ENCODE peak calls at places on chromosomes 16 and 17, in ten cellular contexts. Y is H9, T is cardiac fibroblast, R is AG04449, B is GM12865, P is foreskin fibroblast, N is mesothelial cell of epicardium, E is HFF-Myc, Q is AG04450, G is uterus. D is an unnamed sample.

GRCh38 chr16:50858877-50859627 is 117.2 kb downstream of the CYLD start:
- DNase-seq in G (no peak), N (no peak), E (no peak), R (no peak), P (no peak), T (no peak), Y (no peak), B (no peak), Q (no peak), D (no peak)

GRCh38 chr17:37066322-37066905 is 117.7 kb downstream of the AATF start:
- DNase-seq in Y (no peak), N (no peak), G (no peak), T (no peak), P (no peak), R (no peak), Q (no peak), E (no peak), B (no peak), D (no peak)

GRCh38 chr16:1407749-1408148 is 6.8 kb downstream of the UNKL start:
- DNase-seq in R (no peak), T (peak; percentile 23), P (peak; percentile 23), Y (no peak), Q (no peak), G (no peak), E (peak; percentile 33), N (no peak), B (no peak), D (no peak)

GRCh38 chr17:11598274-11599221 is at the start of gene DNAH9:
- DNase-seq in R (no peak), E (peak; percentile 0), B (no peak), G (peak; percentile 99), Y (peak; percentile 99), P (peak; percentile 12), T (peak; percentile 55), Q (no peak), N (peak; percentile 93), D (peak; percentile 42)

GRCh38 chr16:28192811-28193529 is 18.8 kb downstream of the XPO6 start:
- DNase-seq in Y (no peak), Q (no peak), N (no peak), R (no peak), E (no peak), T (no peak), G (no peak), P (no peak), B (peak; percentile 85), D (peak; percentile 94)

GRCh38 chr16:87404764-87405625 is 12.9 kb downstream of the MAP1LC3B start:
- DNase-seq in G (no peak), B (no peak), Q (no peak), R (no peak), E (no peak), T (no peak), N (no peak), P (no peak), Y (no peak), D (no peak)

GRCh38 chr17:45144199-45145034 is 3.9 kb upstream of the HEXIM1 start:
- DNase-seq in B (no peak), T (no peak), Y (peak; percentile 69), G (peak; percentile 67), P (no peak), Q (no peak), E (no peak), N (no peak), R (no peak), D (peak; percentile 27)

GRCh38 chr16:69934044-69934443 is 17.1 kb upstream of the CLEC18A start:
- DNase-seq in N (no peak), P (no peak), Q (no peak), T (no peak), E (no peak), B (no peak), Y (no peak), G (no peak), R (no peak), D (no peak)

GRCh38 chr17:3965123-3965800 is 1.0 kb upstream of the ATP2A3 start:
- DNase-seq in N (no peak), Y (peak; percentile 92), P (no peak), T (peak; percentile 38), R (no peak), G (no peak), B (peak; percentile 87), E (no peak), Q (no peak), D (peak; percentile 86)

GRCh38 chr16:27179500-27180072 is 23.7 kb upstream of the KDM8 start:
- DNase-seq in N (peak; percentile 26), E (no peak), T (peak; percentile 76), Y (peak; percentile 89), R (no peak), B (peak; percentile 88), G (peak; percentile 78), Q (no peak), P (peak; percentile 12), D (peak; percentile 97)

GRCh38 chr17:27846042-27846655 is 45.8 kb upstream of the NOS2 start:
- DNase-seq in P (no peak), R (no peak), Y (no peak), B (no peak), Q (no peak), G (no peak), N (no peak), T (no peak), E (no peak), D (peak; percentile 48)

GRCh38 chr17:81094744-81095607 is 60.0 kb downstream of the BAIAP2 start:
- DNase-seq in G (peak; percentile 92), P (peak; percentile 99), R (peak; percentile 98), B (peak; percentile 76), N (peak; percentile 62), T (peak; percentile 97), E (peak; percentile 99), Y (peak; percentile 86), Q (peak; percentile 98), D (peak; percentile 97)

GRCh38 chr17:59607817-59608403 is 11.8 kb upstream of the CLTC start:
- DNase-seq in E (no peak), Y (peak; percentile 59), Q (no peak), G (no peak), R (no peak), T (no peak), N (no peak), P (no peak), B (peak; percentile 37), D (peak; percentile 71)

GRCh38 chr17:2844386-2844785 is 48.1 kb downstream of the RAP1GAP2 start:
- DNase-seq in G (no peak), R (no peak), N (no peak), B (no peak), P (no peak), Y (peak; percentile 61), E (no peak), T (no peak), Q (no peak), D (no peak)

GRCh38 chr17:64156670-64157069 is 26.7 kb upstream of the ERN1 start:
- DNase-seq in R (no peak), Y (no peak), G (no peak), N (no peak), E (no peak), P (no peak), Q (no peak), B (no peak), T (no peak), D (no peak)

GRCh38 chr17:19744492-19744891 is 3.6 kb downstream of the ALDH3A1 start:
- DNase-seq in B (peak; percentile 25), P (no peak), T (no peak), G (no peak), Q (no peak), R (no peak), Y (no peak), N (no peak), E (no peak), D (no peak)

GRCh38 chr17:64355536-64356303 is 34.9 kb downstream of the PECAM1 start:
- DNase-seq in P (peak; percentile 50), T (peak; percentile 64), R (no peak), Y (no peak), E (peak; percentile 59), B (no peak), N (no peak), Q (no peak), G (no peak), D (peak; percentile 54)

DNA sequence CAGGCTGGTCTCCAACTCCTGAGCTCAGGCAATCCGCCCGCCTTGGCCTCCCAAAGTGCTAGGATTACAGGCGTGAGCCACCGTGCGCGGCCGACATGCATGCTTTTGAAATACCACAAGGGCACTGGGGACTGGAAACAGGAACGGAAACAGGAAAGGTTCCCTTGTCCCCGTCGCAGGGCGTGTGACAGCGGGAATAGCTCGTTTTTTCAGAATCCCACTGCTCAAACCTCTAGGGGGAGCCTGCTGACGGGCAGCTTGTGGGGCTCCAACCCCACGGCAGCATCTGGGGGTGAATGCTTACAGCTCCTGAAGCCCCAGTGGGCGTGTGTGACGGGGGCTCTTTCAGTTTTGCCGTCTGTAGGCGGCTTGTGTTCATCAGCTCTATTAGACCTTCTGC is 18.8 kb upstream of the ASGR2 start:
- DNase-seq in B (peak; percentile 70), N (no peak), E (no peak), Q (no peak), G (no peak), R (no peak), P (no peak), T (peak; percentile 3), Y (peak; percentile 89), D (peak; percentile 76)
- TF ChIP-seq CTCF in B (peak; percentile 59), N (no peak), E (peak; percentile 45), Q (peak; percentile 51), G (no peak), R (peak; percentile 31), P (peak; percentile 50), T (peak; percentile 39), Y (peak; percentile 63), D (peak; percentile 65)

GRCh38 chr16:73057369-73058210 is 9.7 kb upstream of the ZFHX3 start:
- DNase-seq in N (no peak), T (peak; percentile 59), B (peak; percentile 54), R (no peak), G (no peak), Q (no peak), P (no peak), E (no peak), Y (no peak), D (no peak)
- TF ChIP-seq CTCF in N (no peak), T (no peak), B (peak; percentile 3), R (peak; percentile 26), G (peak; percentile 52), Q (peak; percentile 35), P (peak; percentile 15), E (peak; percentile 6), Y (peak; percentile 21), D (no peak)

GRCh38 chr16:74449470-74449869 is 28.2 kb upstream of the CLEC18B start:
- DNase-seq in G (peak; percentile 37), Q (no peak), Y (no peak), E (peak; percentile 52), R (peak; percentile 19), P (peak; percentile 72), N (no peak), B (no peak), T (no peak), D (no peak)
- TF ChIP-seq CTCF in G (no peak), Q (no peak), Y (no peak), E (no peak), R (no peak), P (peak; percentile 22), N (no peak), B (no peak), T (peak; percentile 23), D (no peak)

DNA sequence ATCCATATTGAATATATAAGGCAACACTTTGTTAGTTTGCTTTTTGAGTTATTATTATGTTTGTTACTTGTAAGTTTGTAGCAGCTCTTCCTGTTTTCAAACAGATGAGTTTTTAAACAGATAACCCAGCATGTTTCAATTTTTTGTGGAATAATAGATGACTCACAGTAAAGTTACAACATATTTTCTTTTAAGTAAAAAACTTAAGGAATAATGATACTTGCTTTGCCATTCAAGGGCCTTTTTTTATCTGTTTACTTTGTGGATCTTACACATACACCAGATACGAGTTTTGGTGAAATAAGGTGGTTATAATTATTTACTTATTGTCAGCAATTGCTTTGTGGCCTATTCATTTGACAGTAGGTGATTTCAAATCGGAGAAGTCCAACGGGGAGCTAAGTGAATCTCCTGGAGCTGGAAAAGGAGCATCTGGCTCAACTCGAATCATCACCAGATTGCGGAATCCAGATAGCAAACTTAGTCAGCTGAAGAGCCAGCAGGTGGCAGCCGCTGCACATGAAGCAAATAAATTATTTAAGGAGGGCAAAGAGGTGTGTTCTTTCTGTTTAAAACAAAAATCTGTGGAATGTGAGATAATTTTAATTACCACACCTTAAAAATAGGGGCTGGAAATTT is 66.3 kb downstream of the BPTF start:
- DNase-seq in Y (no peak), N (no peak), G (peak; percentile 27), R (no peak), B (no peak), E (no peak), Q (peak; percentile 37), T (peak; percentile 61), P (peak; percentile 64), D (no peak)
- TF ChIP-seq CTCF in Y (peak; percentile 13), N (no peak), G (no peak), R (peak; percentile 19), B (no peak), E (peak; percentile 11), Q (peak; percentile 40), T (peak; percentile 42), P (peak; percentile 23), D (no peak)

D was measured in activated CD8-positive, alpha-beta T cell treated with anti-CD3 and anti-CD28 coated beads for 36 hours.